ENCODE peak calls at places on chromosomes 2 and 18, in eight cellular contexts. D is dorsolateral prefrontal cortex, Z is RWPE1, X is spleen, B is adrenal gland, C is AG04450, U is GM12864, V is right lobe of liver. N is an unnamed sample.

GRCh38 chr2:203891474-203891873 is 23.9 kb downstream of the CTLA4 start:
- DNase-seq in D (no peak), Z (no peak), X (no peak), B (peak; percentile 39), C (no peak), U (no peak), V (no peak), N (no peak)

GRCh38 chr2:69993048-69993565 is 31.7 kb upstream of the ASPRV1 start:
- DNase-seq in D (no peak), Z (no peak), X (no peak), B (no peak), C (no peak), U (no peak), V (no peak), N (no peak)

GRCh38 chr2:226831266-226831665 is 4.6 kb upstream of the RHBDD1 start:
- DNase-seq in D (no peak), Z (no peak), X (no peak), B (no peak), C (no peak), U (no peak), V (no peak), N (no peak)

GRCh38 chr2:12119841-12120240 is 373.4 kb downstream of the LPIN1 start:
- DNase-seq in D (no peak), Z (no peak), X (no peak), B (no peak), C (no peak), U (no peak), V (no peak), N (no peak)

GRCh38 chr2:240988146-240988545 is 10.3 kb upstream of the SNED1 start:
- DNase-seq in D (no peak), Z (no peak), X (peak; percentile 30), B (no peak), C (no peak), U (no peak), V (peak; percentile 55), N (no peak)

GRCh38 chr18:24679062-24679461 is 218.6 kb downstream of the HRH4 start:
- DNase-seq in D (no peak), Z (no peak), X (no peak), B (no peak), C (no peak), U (no peak), V (no peak), N (no peak)

GRCh38 chr18:46182633-46183401 is 78.6 kb downstream of the HAUS1 start:
- DNase-seq in D (no peak), Z (no peak), X (no peak), B (no peak), C (no peak), U (no peak), V (no peak), N (no peak)

GRCh38 chr2:207133862-207134519 is 31.8 kb downstream of the KLF7 start:
- DNase-seq in D (no peak), Z (peak; percentile 77), X (no peak), B (peak; percentile 42), C (peak; percentile 67), U (no peak), V (no peak), N (no peak)

GRCh38 chr2:61853086-61853847 is 593 bp downstream of the FAM161A start:
- DNase-seq in D (no peak), Z (peak; percentile 67), X (no peak), B (peak; percentile 73), C (no peak), U (peak; percentile 18), V (no peak), N (no peak)

GRCh38 chr18:23664674-23665073 is 2.0 kb upstream of the ANKRD29 start:
- DNase-seq in D (no peak), Z (no peak), X (no peak), B (no peak), C (no peak), U (no peak), V (no peak), N (no peak)

GRCh38 chr2:44010266-44010665 is 14.5 kb upstream of the LRPPRC start:
- DNase-seq in D (no peak), Z (no peak), X (no peak), B (peak; percentile 24), C (no peak), U (no peak), V (no peak), N (no peak)

GRCh38 chr2:42060718-42061619 is 13.1 kb downstream of the PKDCC start:
- DNase-seq in D (no peak), Z (no peak), X (peak; percentile 58), B (peak; percentile 46), C (no peak), U (no peak), V (no peak), N (no peak)

GRCh38 chr2:160073284-160073888 is 11.0 kb upstream of the PLA2R1 start:
- DNase-seq in D (no peak), Z (no peak), X (no peak), B (no peak), C (no peak), U (no peak), V (no peak), N (no peak)

GRCh38 chr2:88350262-88350640 is 102.2 kb downstream of the FOXI3 start:
- DNase-seq in D (no peak), Z (no peak), X (no peak), B (no peak), C (no peak), U (no peak), V (no peak), N (no peak)

GRCh38 chr2:143878131-143878530 is 641.8 kb downstream of the ZEB2 start:
- DNase-seq in D (no peak), Z (no peak), X (no peak), B (no peak), C (no peak), U (no peak), V (no peak), N (no peak)

GRCh38 chr2:127712999-127713398 is 11.7 kb downstream of the SFT2D3 start:
- DNase-seq in D (no peak), Z (no peak), X (no peak), B (no peak), C (no peak), U (no peak), V (no peak), N (no peak)

GRCh38 chr2:170394988-170395387 is 217.0 kb downstream of the MYO3B start:
- DNase-seq in D (no peak), Z (peak; percentile 36), X (no peak), B (no peak), C (no peak), U (no peak), V (no peak), N (no peak)
- TF ChIP-seq CTCF in D (no peak), Z (no peak), X (no peak), B (no peak), C (peak; percentile 28), U (no peak), V (no peak), N (peak; percentile 15)

GRCh38 chr2:64645014-64645418 is 8.7 kb downstream of the SERTAD2 start:
- DNase-seq in D (no peak), Z (peak; percentile 69), X (no peak), B (peak; percentile 79), C (no peak), U (no peak), V (no peak), N (peak; percentile 76)
- TF ChIP-seq CTCF in D (peak; percentile 17), Z (no peak), X (no peak), B (peak; percentile 23), C (peak; percentile 29), U (no peak), V (no peak), N (peak; percentile 29)

GRCh38 chr18:62324917-62325805 is at the start of gene TNFRSF11A:
- DNase-seq in D (no peak), Z (peak; percentile 56), X (peak; percentile 87), B (peak; percentile 48), C (no peak), U (no peak), V (peak; percentile 69), N (peak; percentile 62)
- TF ChIP-seq CTCF in D (no peak), Z (peak; percentile 74), X (peak; percentile 57), B (peak; percentile 25), C (no peak), U (peak; percentile 46), V (peak; percentile 37), N (peak; percentile 2)

GRCh38 chr2:238724728-238725127 is 123.2 kb upstream of the TWIST2 start:
- DNase-seq in D (no peak), Z (no peak), X (no peak), B (no peak), C (no peak), U (no peak), V (no peak), N (no peak)

GRCh38 chr2:238722883-238723282 is 125.0 kb upstream of the TWIST2 start:
- DNase-seq in D (no peak), Z (no peak), X (no peak), B (no peak), C (no peak), U (no peak), V (no peak), N (no peak)

GRCh38 chr2:238726670-238727584 is 121.0 kb upstream of the TWIST2 start:
- DNase-seq in D (no peak), Z (no peak), X (no peak), B (no peak), C (no peak), U (no peak), V (no peak), N (no peak)

GRCh38 chr2:238727585-238728321 is 120.1 kb upstream of the TWIST2 start:
- DNase-seq in D (no peak), Z (peak; percentile 33), X (no peak), B (no peak), C (peak; percentile 34), U (no peak), V (no peak), N (no peak)

GRCh38 chr2:238725298-238725697 is 122.6 kb upstream of the TWIST2 start:
- DNase-seq in D (no peak), Z (no peak), X (no peak), B (no peak), C (no peak), U (no peak), V (no peak), N (no peak)
- TF ChIP-seq CTCF in D (no peak), Z (no peak), X (no peak), B (no peak), C (no peak), U (no peak), V (no peak), N (no peak)

GRCh38 chr2:26464390-26465265 is 13.3 kb downstream of the OTOF start:
- DNase-seq in D (no peak), Z (no peak), X (peak; percentile 56), B (no peak), C (no peak), U (no peak), V (peak; percentile 43), N (no peak)

GRCh38 chr2:26462100-26462499 is 15.8 kb downstream of the OTOF start:
- DNase-seq in D (no peak), Z (no peak), X (peak; percentile 59), B (no peak), C (no peak), U (no peak), V (peak; percentile 52), N (no peak)

GRCh38 chr2:26463252-26464207 is 14.4 kb downstream of the OTOF start:
- DNase-seq in D (no peak), Z (no peak), X (peak; percentile 69), B (no peak), C (no peak), U (no peak), V (peak; percentile 51), N (no peak)

GRCh38 chr2:26461601-26462023 is 16.3 kb downstream of the OTOF start:
- DNase-seq in D (no peak), Z (no peak), X (peak; percentile 55), B (no peak), C (no peak), U (no peak), V (peak; percentile 45), N (no peak)

GRCh38 chr2:26462511-26463251 is 15.2 kb downstream of the OTOF start:
- DNase-seq in D (no peak), Z (peak; percentile 13), X (peak; percentile 56), B (peak; percentile 90), C (no peak), U (no peak), V (peak; percentile 75), N (no peak)
- TF ChIP-seq CTCF in D (peak; percentile 48), Z (no peak), X (no peak), B (peak; percentile 55), C (peak; percentile 50), U (peak; percentile 57), V (peak; percentile 63), N (peak; percentile 59)